ENCODE peak calls at places on chromosomes 4 and X, in nine cellular contexts. D is endothelial cell; J is RWPE1; Z is progenitor cell of endocrine pancreas; E is stimulated activated CD8-positive, alpha-beta memory T cell treated with anti-CD3 and anti-CD28 coated beads, Interleukin-15, amount 100 ng/mL, for 48 hours; L is EH; V is upper lobe of right lung; M is IMR-90; T is fibroblast of gingiva. B is an unnamed sample.

GRCh38 chrX:22399793-22400192 is 127.1 kb downstream of the CBLL2 start:
- DNase-seq in L (peak; percentile 61), V (no peak), D (no peak), J (peak; percentile 20), T (no peak), M (peak; percentile 77), E (no peak), Z (no peak), B (no peak)

GRCh38 chr4:153247116-153247490 is 42.9 kb downstream of the TRIM2 start:
- DNase-seq in V (no peak), E (no peak), Z (no peak), M (no peak), J (no peak), D (no peak), T (no peak), L (no peak), B (no peak)

GRCh38 chr4:77036206-77036605 is 39.6 kb downstream of the CCNI start:
- DNase-seq in J (no peak), E (no peak), Z (no peak), L (peak; percentile 94), T (peak; percentile 95), V (no peak), D (no peak), M (peak; percentile 94), B (no peak)

GRCh38 chrX:17527932-17528331 is 152.9 kb downstream of the NHS start:
- DNase-seq in Z (no peak), J (no peak), V (no peak), D (no peak), E (no peak), M (no peak), L (no peak), T (no peak), B (no peak)

GRCh38 chr4:180946188-180946587 is 1297.0 kb upstream of the TENM3 start:
- DNase-seq in M (no peak), Z (no peak), V (no peak), E (no peak), J (no peak), D (no peak), L (no peak), T (no peak), B (no peak)

GRCh38 chr4:53576676-53577372 is 14.5 kb downstream of the LNX1 start:
- DNase-seq in V (no peak), M (peak; percentile 90), T (no peak), D (no peak), L (peak; percentile 82), E (no peak), Z (no peak), J (no peak), B (no peak)

GRCh38 chr4:8675906-8676305 is 83.3 kb downstream of the CPZ start:
- DNase-seq in L (no peak), T (no peak), E (no peak), J (no peak), V (peak; percentile 33), Z (no peak), M (no peak), D (no peak), B (no peak)

GRCh38 chr4:72209600-72209999 is 177.8 kb downstream of the NPFFR2 start:
- DNase-seq in D (no peak), J (peak; percentile 68), Z (no peak), L (no peak), E (no peak), V (no peak), T (no peak), M (no peak), B (no peak)

GRCh38 chrX:21493226-21493850 is 119.1 kb downstream of the CNKSR2 start:
- DNase-seq in M (peak; percentile 47), L (peak; percentile 34), T (no peak), Z (no peak), D (no peak), V (no peak), J (no peak), E (no peak), B (no peak)

GRCh38 chr4:142566780-142567179 is 279.3 kb downstream of the INPP4B start:
- DNase-seq in E (no peak), J (no peak), Z (no peak), L (no peak), V (no peak), D (no peak), M (no peak), T (no peak), B (no peak)

GRCh38 chrX:49106930-49107329 is 16.6 kb downstream of the GPKOW start:
- DNase-seq in V (no peak), T (peak; percentile 40), J (no peak), L (peak; percentile 55), Z (no peak), D (peak; percentile 7), E (no peak), M (peak; percentile 52), B (peak; percentile 53)

GRCh38 chrX:39773923-39774803 is 323.6 kb downstream of the BCOR start:
- DNase-seq in M (peak; percentile 28), L (no peak), Z (no peak), E (no peak), V (no peak), T (no peak), D (no peak), J (no peak), B (no peak)

GRCh38 chr4:112765317-112765989 is 128.5 kb downstream of the LARP7 start:
- DNase-seq in Z (no peak), T (no peak), V (no peak), L (peak; percentile 24), D (no peak), M (peak; percentile 18), J (no peak), E (no peak), B (peak; percentile 39)

GRCh38 chrX:103861200-103861599 is 29.1 kb upstream of the RAB9B start:
- DNase-seq in Z (no peak), T (no peak), J (peak; percentile 4), L (no peak), V (no peak), M (no peak), E (no peak), D (no peak), B (no peak)

B was measured in erythroblast.